ENCODE peak calls at places on chromosomes 3 and 15, in nine cellular contexts. R is heart left ventricle, O is GM12878, S is Peyer's patch, Z is endothelial cell of umbilical vein, M is uterus, D is adrenal gland, N is ovary, P is prostate gland. K is an unnamed sample.

GRCh38 chr15:101725073-101725472 is 800 bp upstream of the TARS3 start:
- DNase-seq in R (no peak), O (no peak), S (no peak), Z (peak; percentile 3), M (no peak), D (no peak), N (no peak), P (no peak), K (no peak)

GRCh38 chr3:98901032-98901464 is 447 bp downstream of the DCBLD2 start:
- DNase-seq in R (peak; percentile 55), O (no peak), S (no peak), Z (peak; percentile 70), M (peak; percentile 53), D (peak; percentile 63), N (no peak), P (peak; percentile 39), K (peak; percentile 32)

GRCh38 chr3:170075425-170076091 is 37.8 kb downstream of the GPR160 start:
- DNase-seq in R (no peak), O (no peak), S (no peak), Z (no peak), M (no peak), D (no peak), N (no peak), P (no peak), K (no peak)

GRCh38 chr15:46151786-46152185 is 517.0 kb downstream of the SQOR start:
- DNase-seq in R (no peak), O (no peak), S (no peak), Z (no peak), M (no peak), D (no peak), N (no peak), P (no peak), K (no peak)

GRCh38 chr3:128366652-128367051 is 100.0 kb downstream of the DNAJB8 start:
- DNase-seq in R (no peak), O (no peak), S (no peak), Z (no peak), M (no peak), D (no peak), N (no peak), P (no peak), K (no peak)

GRCh38 chr15:49265911-49266310 is 95.9 kb downstream of the GALK2 start:
- DNase-seq in R (no peak), O (no peak), S (no peak), Z (no peak), M (no peak), D (no peak), N (no peak), P (no peak), K (no peak)

GRCh38 chr3:31275038-31275562 is 257.6 kb upstream of the STT3B start:
- DNase-seq in R (no peak), O (no peak), S (no peak), Z (peak; percentile 56), M (no peak), D (peak; percentile 42), N (no peak), P (no peak), K (no peak)

GRCh38 chr3:67655364-67656121 is 1.1 kb upstream of the SUCLG2 start:
- DNase-seq in R (peak; percentile 22), O (peak; percentile 57), S (peak; percentile 93), Z (no peak), M (peak; percentile 20), D (no peak), N (peak; percentile 12), P (peak; percentile 15), K (peak; percentile 35)

GRCh38 chr3:7498722-7499121 is 637.8 kb downstream of the GRM7 start:
- DNase-seq in R (no peak), O (no peak), S (no peak), Z (no peak), M (no peak), D (no peak), N (no peak), P (no peak), K (no peak)

GRCh38 chr3:22245122-22245521 is 494.1 kb upstream of the ZNF385D start:
- DNase-seq in R (no peak), O (no peak), S (no peak), Z (no peak), M (peak; percentile 15), D (no peak), N (no peak), P (no peak), K (peak; percentile 44)

GRCh38 chr15:57667171-57667924 is 39.2 kb upstream of the POLR2M start:
- DNase-seq in R (no peak), O (no peak), S (no peak), Z (peak; percentile 67), M (peak; percentile 30), D (no peak), N (no peak), P (peak; percentile 40), K (no peak)

GRCh38 chr3:5021571-5022092 is 42.4 kb downstream of the BHLHE40 start:
- DNase-seq in R (no peak), O (no peak), S (no peak), Z (peak; percentile 62), M (no peak), D (peak; percentile 34), N (no peak), P (no peak), K (no peak)

GRCh38 chr3:5019411-5020261 is 40.4 kb downstream of the BHLHE40 start:
- DNase-seq in R (no peak), O (no peak), S (peak; percentile 47), Z (no peak), M (no peak), D (no peak), N (no peak), P (no peak), K (no peak)

GRCh38 chr3:5022187-5022965 is 43.1 kb downstream of the BHLHE40 start:
- DNase-seq in R (no peak), O (no peak), S (no peak), Z (peak; percentile 37), M (no peak), D (no peak), N (no peak), P (no peak), K (no peak)

GRCh38 chr3:5020262-5020722 is 41.1 kb downstream of the BHLHE40 start:
- DNase-seq in R (no peak), O (no peak), S (no peak), Z (no peak), M (no peak), D (no peak), N (no peak), P (no peak), K (no peak)

DNA sequence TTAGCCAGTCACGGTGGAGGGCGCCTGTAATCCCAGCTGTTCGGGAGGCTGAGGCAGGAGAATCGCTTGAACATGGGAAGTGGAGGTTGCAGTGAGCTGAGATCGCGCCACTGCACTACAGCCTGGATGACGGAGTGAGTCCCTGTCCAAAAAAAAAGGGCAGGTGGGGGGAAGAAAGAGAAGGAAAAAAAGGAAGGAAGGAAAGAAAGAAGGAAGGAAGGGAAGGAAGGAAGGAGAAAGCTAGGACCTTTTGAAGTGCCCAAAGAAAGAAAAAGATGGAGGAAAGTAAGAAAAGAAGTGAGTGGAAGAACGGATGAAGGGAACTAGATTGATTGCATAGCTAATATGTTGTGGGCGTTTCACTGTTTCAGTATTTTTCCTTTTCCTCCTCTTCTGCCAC is 41.9 kb downstream of the BHLHE40 start:
- DNase-seq in R (no peak), O (no peak), S (no peak), Z (no peak), M (no peak), D (no peak), N (no peak), P (no peak), K (no peak)
- H3K4me1 ChIP-seq in R (peaks cover 58% of the 10 kb centered on the region), O (peaks cover 46% of the 10 kb centered on the region), S (peaks cover 14% of the 10 kb centered on the region), Z (peaks cover 43% of the 10 kb centered on the region), M (no peaks in the 10 kb centered on the region), D (peaks cover 1% of the 10 kb centered on the region), N (peaks cover under 1% of the 10 kb centered on the region), P (no peaks in the 10 kb centered on the region), K (peaks cover 27% of the 10 kb centered on the region)

GRCh38 chr15:60358935-60359672 is 38.7 kb downstream of the ANXA2 start:
- DNase-seq in R (no peak), O (no peak), S (no peak), Z (peak; percentile 37), M (no peak), D (no peak), N (no peak), P (no peak), K (peak; percentile 36)
- H3K4me3 ChIP-seq in R (no peak overlapping the region), O (no peak overlapping the region), S (no peak overlapping the region), Z (no peak overlapping the region), M (no peak overlapping the region), D (no peak overlapping the region), N (no peak overlapping the region), P (no peak overlapping the region), K (peak overlapping the region; percentile 30)

DNA sequence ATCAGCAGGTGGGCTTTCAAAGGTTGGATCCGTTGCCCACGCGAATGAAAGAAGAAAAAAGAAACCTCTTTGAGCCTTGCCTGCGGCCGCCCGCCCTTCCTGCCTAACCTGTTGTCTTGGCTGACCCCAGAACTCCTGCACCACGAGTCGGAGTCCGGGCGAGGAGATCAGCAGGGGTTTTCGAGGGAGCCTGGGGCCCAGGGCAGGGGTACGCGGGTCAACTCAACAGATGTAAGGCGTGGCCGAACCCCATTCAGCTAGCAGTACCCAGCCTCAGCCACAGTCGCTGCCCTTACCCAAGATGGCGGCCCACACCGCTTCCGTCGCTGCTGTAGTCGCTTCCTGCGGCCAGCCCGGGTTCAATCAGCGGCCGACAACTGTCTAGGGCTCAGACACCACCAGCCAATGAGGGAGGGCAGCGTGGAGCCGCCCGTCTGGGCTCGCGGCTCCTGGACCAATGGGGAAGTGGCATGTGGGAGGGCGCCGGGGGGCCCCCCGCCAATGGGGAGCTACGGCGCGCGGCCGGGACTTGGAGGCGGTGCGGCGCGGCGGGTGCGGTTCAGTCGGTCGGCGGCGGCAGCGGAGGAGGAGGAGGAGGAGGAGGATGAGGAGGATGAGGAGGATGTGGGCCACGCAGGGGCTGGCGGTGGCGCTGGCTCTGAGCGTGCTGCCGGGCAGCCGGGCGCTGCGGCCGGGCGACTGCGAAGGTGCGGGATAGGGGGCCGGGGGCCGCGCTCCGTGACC is at the start of gene MANF:
- DNase-seq in R (peak; percentile 98), O (peak; percentile 93), S (peak; percentile 98), Z (peak; percentile 99), M (peak; percentile 97), D (peak; percentile 99), N (peak; percentile 96), P (peak; percentile 99), K (peak; percentile 98)
- TF ChIP-seq POLR2A in R (peak; percentile 77), O (peak; percentile 98), S (peak; percentile 76), Z (peak; percentile 89), M (peak; percentile 87), D (peak; percentile 87), N (peak; percentile 73), P (peak; percentile 89), K (peak; percentile 88)

GRCh38 chr15:40906101-40906946 is 12.1 kb downstream of the VPS18 start:
- DNase-seq in R (peak; percentile 93), O (no peak), S (peak; percentile 90), Z (peak; percentile 98), M (peak; percentile 88), D (peak; percentile 96), N (peak; percentile 87), P (peak; percentile 83), K (peak; percentile 94)

GRCh38 chr15:40906947-40907802 is 12.9 kb downstream of the VPS18 start:
- DNase-seq in R (peak; percentile 81), O (no peak), S (peak; percentile 70), Z (peak; percentile 89), M (no peak), D (peak; percentile 60), N (peak; percentile 69), P (no peak), K (peak; percentile 40)

GRCh38 chr15:40909662-40910625 is 15.7 kb downstream of the VPS18 start:
- DNase-seq in R (no peak), O (no peak), S (no peak), Z (no peak), M (no peak), D (peak; percentile 88), N (peak; percentile 34), P (no peak), K (peak; percentile 88)

GRCh38 chr15:40911139-40911538 is 16.9 kb downstream of the VPS18 start:
- DNase-seq in R (no peak), O (no peak), S (no peak), Z (no peak), M (no peak), D (no peak), N (no peak), P (no peak), K (no peak)

GRCh38 chr15:40908095-40908494 is 13.8 kb downstream of the VPS18 start:
- DNase-seq in R (peak; percentile 16), O (no peak), S (no peak), Z (no peak), M (no peak), D (no peak), N (no peak), P (no peak), K (no peak)
- H3K4me1 ChIP-seq in R (peaks cover 67% of the 10 kb centered on the region), O (peaks cover 25% of the 10 kb centered on the region), S (peaks cover 14% of the 10 kb centered on the region), Z (peaks cover 30% of the 10 kb centered on the region), M (no peaks in the 10 kb centered on the region), D (peaks cover 24% of the 10 kb centered on the region), N (peaks cover 3% of the 10 kb centered on the region), P (peaks cover 22% of the 10 kb centered on the region), K (peaks cover 42% of the 10 kb centered on the region)